ENCODE peak calls at places on chromosomes 1 and 21, in six cellular contexts. P is endothelial cell, L is cardiac fibroblast, R is astrocyte of the spinal cord, Z is astrocyte of the cerebellum, A is WTC11. S is an unnamed sample.

GRCh38 chr1:149884433-149885363 is 14.7 kb upstream of the BOLA1 start:
- DNase-seq in P (no peak), Z (no peak), R (peak; percentile 39), A (no peak), L (peak; percentile 51), S (no peak)

GRCh38 chr1:64597151-64597550 is 127.2 kb downstream of the CACHD1 start:
- DNase-seq in L (no peak), A (no peak), R (no peak), P (no peak), Z (no peak), S (no peak)

GRCh38 chr1:145964328-145965118 is at the start of the genes ANKRD34A and POLR3GL:
- DNase-seq in A (peak; percentile 96), P (peak; percentile 83), Z (peak; percentile 73), R (peak; percentile 94), L (peak; percentile 94), S (peak; percentile 73)

GRCh38 chr1:203742446-203742845 is 22.5 kb upstream of the LAX1 start:
- DNase-seq in A (no peak), L (peak; percentile 25), Z (no peak), P (no peak), R (no peak), S (no peak)

GRCh38 chr1:117818456-117818855 is 111.0 kb downstream of the GDAP2 start:
- DNase-seq in A (no peak), R (no peak), Z (no peak), P (no peak), L (peak; percentile 66), S (no peak)

GRCh38 chr1:94280541-94280940 is 43.2 kb upstream of the ARHGAP29 start:
- DNase-seq in L (no peak), A (no peak), R (no peak), Z (no peak), P (no peak), S (no peak)

GRCh38 chr1:189323090-189323489 is 1154.6 kb downstream of the BRINP3 start:
- DNase-seq in L (no peak), P (no peak), A (no peak), R (no peak), Z (peak; percentile 12), S (no peak)

GRCh38 chr1:230866171-230866811 is 2.0 kb downstream of the C1orf198 start:
- DNase-seq in L (peak; percentile 55), P (no peak), A (no peak), Z (no peak), R (peak; percentile 52), S (no peak)

GRCh38 chr1:58156801-58157200 is 389.7 kb downstream of the OMA1 start:
- DNase-seq in A (no peak), L (no peak), Z (no peak), R (no peak), P (no peak), S (no peak)

GRCh38 chr1:84365225-84366221 is 32.8 kb upstream of the DNASE2B start:
- DNase-seq in Z (peak; percentile 95), L (peak; percentile 99), P (no peak), A (no peak), R (peak; percentile 96), S (no peak)

GRCh38 chr1:156410740-156411139 is 41.7 kb downstream of the RHBG start:
- DNase-seq in R (no peak), Z (no peak), L (no peak), P (no peak), A (no peak), S (no peak)

GRCh38 chr1:115469703-115470476 is 131.8 kb upstream of the NGF start:
- DNase-seq in P (peak; percentile 65), A (peak; percentile 88), L (peak; percentile 74), Z (no peak), R (peak; percentile 50), S (peak; percentile 55)

GRCh38 chr1:228105269-228105995 is 2.3 kb upstream of the C1orf35 start:
- DNase-seq in Z (no peak), R (no peak), A (no peak), L (no peak), P (no peak), S (no peak)

GRCh38 chr21:41610042-41610839 is 102.3 kb upstream of the TMPRSS2 start:
- DNase-seq in L (peak; percentile 72), A (peak; percentile 73), R (peak; percentile 56), Z (no peak), P (peak; percentile 79), S (peak; percentile 38)

GRCh38 chr1:58317086-58317485 is 229.4 kb downstream of the OMA1 start:
- DNase-seq in Z (no peak), R (no peak), P (no peak), L (no peak), A (no peak), S (no peak)

GRCh38 chr21:25005388-25005787 is 601.9 kb downstream of the MRPL39 start:
- DNase-seq in P (no peak), A (no peak), Z (no peak), R (no peak), L (peak; percentile 24), S (no peak)

GRCh38 chr1:157770442-157771043 is 6.4 kb downstream of the FCRL2 start:
- DNase-seq in R (no peak), A (peak; percentile 53), P (peak; percentile 14), L (no peak), Z (no peak), S (no peak)
- TF ChIP-seq CTCF in R (peak; percentile 18), A (peak; percentile 62), P (peak; percentile 30), L (no peak), Z (no peak), S (peak; percentile 43)

DNA sequence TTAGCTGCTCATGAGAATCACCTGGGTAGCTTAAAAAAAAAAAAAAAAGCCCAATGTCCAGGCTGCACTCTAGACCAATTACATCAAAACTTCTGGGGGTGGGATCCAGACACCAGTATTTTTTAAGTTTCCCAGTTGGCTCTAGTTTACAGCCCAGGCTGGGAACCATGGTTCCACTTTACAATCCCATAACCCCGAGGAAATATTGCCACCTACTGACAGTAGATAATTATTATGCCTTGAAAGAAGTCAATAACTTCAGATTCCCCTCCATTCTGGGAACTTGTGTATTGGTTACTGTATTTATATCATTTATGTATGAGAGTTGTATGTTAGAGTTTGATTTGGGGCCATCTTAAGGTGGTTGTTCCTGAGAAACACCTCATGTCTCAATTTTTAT is 100.2 kb downstream of the SPATA46 start:
- DNase-seq in A (no peak), R (peak; percentile 42), Z (peak; percentile 41), L (peak; percentile 61), P (no peak), S (no peak)
- TF ChIP-seq CTCF in A (no peak), R (peak; percentile 36), Z (peak; percentile 47), L (peak; percentile 18), P (peak; percentile 21), S (peak; percentile 36)

GRCh38 chr1:178189814-178190213 is 95.9 kb downstream of the RASAL2 start:
- DNase-seq in Z (no peak), A (peak; percentile 66), L (peak; percentile 57), R (no peak), P (peak; percentile 54), S (no peak)
- TF ChIP-seq CTCF in Z (peak; percentile 35), A (peak; percentile 24), L (peak; percentile 52), R (peak; percentile 52), P (peak; percentile 31), S (peak; percentile 34)

GRCh38 chr1:198771562-198772153 is 132.8 kb downstream of the PTPRC start:
- DNase-seq in L (peak; percentile 78), P (peak; percentile 52), Z (peak; percentile 49), R (peak; percentile 76), A (no peak), S (no peak)
- TF ChIP-seq CTCF in L (peak; percentile 60), P (peak; percentile 78), Z (peak; percentile 55), R (peak; percentile 64), A (peak; percentile 21), S (peak; percentile 70)

DNA sequence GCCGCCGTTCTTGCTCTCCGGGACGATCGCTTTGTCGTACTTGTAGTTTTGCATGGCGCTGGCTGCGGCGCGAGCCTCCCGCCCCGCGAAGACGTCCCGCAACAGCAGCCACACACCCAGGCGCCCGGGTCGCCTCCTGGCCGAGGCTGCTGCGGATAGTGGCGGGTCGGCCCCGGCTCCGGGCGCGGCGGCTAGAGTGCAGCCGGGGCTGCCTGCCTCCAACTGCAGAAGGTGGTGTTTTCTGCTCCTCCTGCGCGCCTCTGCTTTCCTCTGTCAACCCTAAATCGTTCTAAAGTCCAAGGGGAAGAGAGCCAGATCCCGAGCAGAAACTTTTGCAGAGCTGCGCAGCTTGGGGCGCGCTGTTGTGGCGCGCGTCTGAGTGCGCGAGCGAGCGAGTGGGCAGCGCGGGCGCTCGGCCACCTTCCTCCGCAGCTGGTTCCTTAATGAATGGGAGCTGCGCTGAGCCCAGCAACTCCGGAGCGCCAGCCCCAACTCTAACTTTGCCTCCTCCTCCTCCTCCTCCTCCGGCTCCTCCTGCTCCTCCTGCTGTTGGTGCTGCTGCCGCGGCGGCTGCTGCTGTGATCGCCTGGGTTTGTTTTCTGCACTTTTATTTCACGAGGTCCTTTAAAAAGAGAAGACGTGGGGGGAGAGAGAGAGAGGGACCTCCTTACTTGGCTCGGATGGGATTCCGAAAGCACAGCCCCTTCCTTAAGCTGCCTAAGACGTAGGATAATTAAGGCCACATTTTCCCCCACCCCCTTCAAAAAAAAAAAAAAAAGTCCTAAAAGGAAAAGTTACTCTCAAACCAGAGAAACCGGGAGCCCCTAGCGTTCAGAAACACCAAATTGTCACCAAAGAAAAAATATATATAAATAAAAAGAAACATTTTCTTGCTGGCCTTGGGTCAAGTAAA is at the start of gene PLPP3:
- DNase-seq in P (peak; percentile 73), R (peak; percentile 96), L (peak; percentile 91), A (peak; percentile 78), Z (peak; percentile 91), S (peak; percentile 51)
- TF ChIP-seq CTCF in P (peak; percentile 55), R (peak; percentile 50), L (peak; percentile 55), A (no peak), Z (peak; percentile 59), S (peak; percentile 68)

DNA sequence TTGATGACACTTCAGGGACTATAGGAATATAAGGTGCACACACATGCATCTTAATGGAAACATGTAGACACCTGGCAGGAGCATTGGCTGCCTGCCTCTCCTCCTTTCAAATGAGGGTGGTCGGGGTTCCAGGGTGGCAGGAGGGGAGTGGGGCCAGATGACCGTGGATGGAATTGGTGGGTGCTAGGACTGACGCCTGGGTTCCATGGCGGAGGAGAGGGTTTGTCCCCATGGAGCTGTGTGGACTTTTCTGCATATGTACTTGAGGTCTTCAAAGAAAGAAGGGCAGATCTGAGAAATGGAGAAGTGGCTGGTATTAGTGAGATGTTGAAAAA is 7.7 kb downstream of the PRRX1 start:
- DNase-seq in R (no peak), Z (no peak), L (no peak), A (no peak), P (no peak), S (no peak)
- TF ChIP-seq CTCF in R (no peak), Z (no peak), L (no peak), A (no peak), P (no peak), S (no peak)

DNA sequence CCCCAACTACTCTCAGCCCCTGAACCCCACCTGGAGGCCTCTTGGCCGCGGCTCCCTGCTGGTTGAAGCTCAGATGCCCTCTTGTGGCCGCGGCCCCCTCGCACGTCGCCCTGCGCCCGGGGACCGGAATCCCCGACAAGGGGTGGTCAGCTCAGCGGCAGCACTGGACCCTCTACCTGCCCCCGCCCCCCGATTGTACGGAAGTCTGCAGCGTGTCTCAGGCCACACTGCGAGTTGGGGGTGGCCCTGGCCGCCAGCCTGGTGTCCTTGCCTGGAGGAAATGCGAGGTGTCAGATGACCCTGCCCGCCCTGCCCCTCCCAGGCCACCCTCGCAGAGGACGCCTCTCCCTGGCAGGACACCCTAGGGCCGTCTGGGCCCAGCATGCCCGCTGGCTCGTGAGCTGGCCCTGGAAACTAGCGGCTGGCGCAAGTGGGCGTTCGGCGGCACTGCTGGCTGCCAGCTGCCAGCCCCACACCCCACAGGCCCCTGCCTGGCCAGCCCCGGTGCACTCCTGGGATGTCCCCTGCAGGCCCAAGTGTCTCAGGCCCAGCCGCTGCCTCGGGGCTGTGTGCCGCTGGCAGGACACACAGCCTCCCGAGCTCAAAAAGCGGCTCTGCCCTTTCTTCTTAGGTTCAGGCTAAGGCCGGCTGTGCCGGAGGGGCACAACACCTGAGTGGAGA is 60.8 kb downstream of the EDN2 start:
- DNase-seq in Z (no peak), P (peak; percentile 38), R (no peak), L (no peak), A (peak; percentile 66), S (no peak)
- TF ChIP-seq CTCF in Z (peak; percentile 9), P (no peak), R (peak; percentile 10), L (peak; percentile 17), A (no peak), S (peak; percentile 38)

S was measured in progenitor cell of endocrine pancreas.